ENCODE peak calls at places on chromosomes 7 and 10, in five cellular contexts. W, H, S, F and A are unnamed samples.

GRCh38 chr7:85897967-85898366 is 711.1 kb upstream of the SEMA3D start:
- DNase-seq in S (no peak), H (no peak), F (no peak), W (no peak), A (no peak)

GRCh38 chr10:26653004-26653403 is 44.5 kb upstream of the PDSS1 start:
- DNase-seq in F (no peak), S (no peak), W (no peak), H (no peak), A (no peak)

GRCh38 chr7:72016574-72016973 is 395.6 kb downstream of the CALN1 start:
- DNase-seq in F (no peak), S (no peak), W (no peak), H (no peak), A (no peak)

GRCh38 chr10:21603721-21604120 is 69.7 kb downstream of the MLLT10 start:
- DNase-seq in F (no peak), H (no peak), W (no peak), S (no peak), A (no peak)

GRCh38 chr10:1116051-1116450 is 59.9 kb downstream of the WDR37 start:
- DNase-seq in F (no peak), H (no peak), S (no peak), W (no peak), A (no peak)

GRCh38 chr7:139505563-139505962 is 17.9 kb upstream of the CLEC2L start:
- DNase-seq in F (peak; percentile 71), W (peak; percentile 10), H (peak; percentile 82), S (peak; percentile 44), A (no peak)

GRCh38 chr7:142925413-142925812 is 8.1 kb downstream of the TRPV5 start:
- DNase-seq in W (no peak), H (peak; percentile 70), S (no peak), F (peak; percentile 57), A (no peak)

GRCh38 chr7:32957326-32958045 is at the start of gene FKBP9:
- DNase-seq in H (peak; percentile 84), S (peak; percentile 93), W (peak; percentile 76), F (peak; percentile 94), A (peak; percentile 82)

GRCh38 chr10:92569071-92569470 is 4.8 kb downstream of the IDE start:
- DNase-seq in F (no peak), W (no peak), S (no peak), H (no peak), A (no peak)

GRCh38 chr7:31938650-31939049 is 131.6 kb downstream of the PDE1C start:
- DNase-seq in F (no peak), H (no peak), W (no peak), S (peak; percentile 86), A (peak; percentile 6)

GRCh38 chr7:122305475-122306319 is 1.1 kb upstream of the FEZF1 start:
- DNase-seq in F (no peak), H (peak; percentile 64), W (no peak), S (peak; percentile 22), A (no peak)
- TF ChIP-seq JUN in F (no peak), H (peak; percentile 50), W (no peak), S (no peak), A (no peak)

DNA sequence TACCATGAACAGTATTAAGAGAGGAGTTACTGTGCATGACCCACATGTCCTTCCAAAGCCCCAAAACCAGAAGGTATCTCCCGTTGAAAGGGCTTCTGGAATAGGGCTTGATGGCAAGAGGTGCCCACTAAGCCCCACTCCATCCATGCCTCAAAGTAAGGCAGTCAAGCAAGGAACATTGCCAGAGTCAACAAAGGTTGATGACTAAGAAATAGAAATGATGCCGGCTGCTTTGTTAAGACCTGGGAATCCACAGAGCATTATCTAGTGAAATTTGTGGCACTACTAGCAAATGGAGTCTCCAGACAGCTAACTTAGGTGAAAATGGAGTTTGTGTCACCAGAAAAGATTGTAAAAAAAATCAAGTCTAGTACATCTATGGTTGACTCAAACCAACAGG is 6.2 kb downstream of the SFR1 start:
- DNase-seq in S (no peak), H (no peak), W (no peak), F (no peak), A (peak; percentile 29)
- TF ChIP-seq JUN in S (no peak), H (no peak), W (no peak), F (no peak), A (no peak)

DNA sequence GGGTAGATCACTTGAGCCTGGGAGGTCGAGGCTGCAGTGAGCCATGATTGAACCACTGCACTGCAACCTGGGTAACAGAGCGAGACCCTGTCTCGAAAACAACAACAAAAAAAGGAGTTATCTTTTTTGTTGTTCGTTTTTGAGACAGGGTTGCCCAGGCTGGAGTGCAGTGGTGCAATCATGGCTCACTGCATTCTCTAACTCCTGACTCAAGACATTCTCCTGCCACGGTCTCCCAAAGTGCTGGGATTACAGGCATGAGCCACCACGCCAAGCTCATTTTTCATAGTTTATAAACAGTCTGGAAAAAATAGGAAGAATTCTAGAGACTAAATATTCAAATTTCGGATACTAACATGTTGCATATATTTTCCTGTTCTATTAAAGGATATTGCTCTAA is 29.4 kb downstream of the SFXN4 start:
- DNase-seq in S (no peak), F (no peak), W (no peak), H (no peak), A (no peak)
- TF ChIP-seq JUN in S (no peak), F (no peak), W (no peak), H (no peak), A (no peak)

GRCh38 chr7:455110-455928 is 64.3 kb downstream of the PDGFA start:
- DNase-seq in S (no peak), W (peak; percentile 76), F (peak; percentile 88), H (no peak), A (peak; percentile 57)
- TF ChIP-seq JUN in S (no peak), W (no peak), F (no peak), H (no peak), A (no peak)

GRCh38 chr10:3485287-3485686 is 299.7 kb downstream of the KLF6 start:
- DNase-seq in S (no peak), F (no peak), W (no peak), H (no peak), A (no peak)

GRCh38 chr10:3484306-3485187 is 300.5 kb downstream of the KLF6 start:
- DNase-seq in F (no peak), S (no peak), H (no peak), W (no peak), A (no peak)

GRCh38 chr10:3487228-3487627 is 297.8 kb downstream of the KLF6 start:
- DNase-seq in S (no peak), W (no peak), F (no peak), H (no peak), A (no peak)

GRCh38 chr10:3482200-3482993 is 302.6 kb downstream of the KLF6 start:
- DNase-seq in W (peak; percentile 30), S (peak; percentile 69), H (no peak), F (peak; percentile 11), A (peak; percentile 94)

GRCh38 chr10:3486346-3487065 is 298.5 kb downstream of the KLF6 start:
- DNase-seq in W (peak; percentile 20), S (peak; percentile 91), F (no peak), H (peak; percentile 83), A (peak; percentile 25)
- TF ChIP-seq JUN in W (no peak), S (no peak), F (no peak), H (no peak), A (no peak)